ENCODE peak calls at places on chromosomes 5 and 9, in nine cellular contexts. D is lower leg skin, V is spleen, M is transverse colon, K is MM.1S, Q is heart left ventricle, W is foreskin fibroblast, E is IMR-90, Y is esophagus squamous epithelium. X is an unnamed sample.

GRCh38 chr5:43420241-43420640 is 8.1 kb upstream of the CCL28 start:
- DNase-seq in D (no peak), V (no peak), M (no peak), K (no peak), Q (no peak), W (no peak), E (no peak), Y (no peak), X (peak; percentile 13)

GRCh38 chr5:13348568-13348967 is 595.9 kb downstream of the DNAH5 start:
- DNase-seq in D (no peak), V (no peak), M (no peak), K (no peak), Q (no peak), W (no peak), E (no peak), Y (no peak), X (no peak)

GRCh38 chr5:145712245-145712644 is 122.9 kb downstream of the PRELID2 start:
- DNase-seq in D (no peak), V (no peak), M (no peak), K (no peak), Q (no peak), W (no peak), E (no peak), Y (no peak), X (no peak)

GRCh38 chr9:128053560-128053959 is 13.6 kb downstream of the NAIF1 start:
- DNase-seq in D (no peak), V (peak; percentile 78), M (no peak), K (no peak), Q (no peak), W (no peak), E (no peak), Y (no peak), X (no peak)

GRCh38 chr5:160467555-160468418 is 46.1 kb downstream of the PTTG1 start:
- DNase-seq in D (peak; percentile 92), V (peak; percentile 93), M (peak; percentile 88), K (peak; percentile 97), Q (peak; percentile 90), W (peak; percentile 86), E (peak; percentile 87), Y (peak; percentile 41), X (peak; percentile 85)

GRCh38 chr5:112594060-112594850 is 143.4 kb upstream of the APC start:
- DNase-seq in D (no peak), V (no peak), M (no peak), K (no peak), Q (no peak), W (peak; percentile 5), E (no peak), Y (no peak), X (no peak)

GRCh38 chr5:179819296-179820126 is 1.2 kb upstream of the SQSTM1 start:
- DNase-seq in D (peak; percentile 94), V (peak; percentile 93), M (peak; percentile 77), K (peak; percentile 39), Q (no peak), W (peak; percentile 86), E (peak; percentile 77), Y (no peak), X (peak; percentile 66)

GRCh38 chr9:26112724-26113123 is 434.5 kb upstream of the TUSC1 start:
- DNase-seq in D (no peak), V (no peak), M (no peak), K (no peak), Q (no peak), W (no peak), E (peak; percentile 4), Y (no peak), X (no peak)

GRCh38 chr9:100602302-100602930 is 24.5 kb downstream of the CAVIN4 start:
- DNase-seq in D (no peak), V (no peak), M (no peak), K (peak; percentile 42), Q (no peak), W (peak; percentile 71), E (peak; percentile 54), Y (no peak), X (peak; percentile 61)

GRCh38 chr5:113152053-113152452 is 175.5 kb downstream of the DCP2 start:
- DNase-seq in D (no peak), V (no peak), M (no peak), K (no peak), Q (no peak), W (no peak), E (no peak), Y (no peak), X (no peak)

GRCh38 chr9:127778280-127779135 is at the start of gene SH2D3C:
- DNase-seq in D (no peak), V (peak; percentile 94), M (peak; percentile 66), K (peak; percentile 58), Q (peak; percentile 89), W (no peak), E (no peak), Y (no peak), X (no peak)

GRCh38 chr9:103757062-103757461 is 337.0 kb upstream of the SMC2 start:
- DNase-seq in D (no peak), V (no peak), M (no peak), K (no peak), Q (no peak), W (no peak), E (no peak), Y (no peak), X (no peak)

GRCh38 chr5:54309751-54310432 is 481 bp downstream of the ARL15 start:
- DNase-seq in D (peak; percentile 90), V (peak; percentile 92), M (peak; percentile 51), K (peak; percentile 41), Q (peak; percentile 76), W (peak; percentile 61), E (peak; percentile 10), Y (no peak), X (no peak)

GRCh38 chr9:35688558-35689350 is 971 bp downstream of the TPM2 start:
- DNase-seq in D (no peak), V (no peak), M (no peak), K (no peak), Q (no peak), W (peak; percentile 88), E (peak; percentile 92), Y (no peak), X (peak; percentile 87)

GRCh38 chr5:170494036-170494435 is 9.8 kb upstream of the KCNIP1 start:
- DNase-seq in D (no peak), V (no peak), M (no peak), K (no peak), Q (no peak), W (no peak), E (no peak), Y (no peak), X (no peak)

GRCh38 chr5:178072749-178073148 is 40.6 kb upstream of the N4BP3 start:
- DNase-seq in D (no peak), V (no peak), M (no peak), K (no peak), Q (no peak), W (no peak), E (no peak), Y (no peak), X (no peak)

GRCh38 chr5:178071108-178071507 is 42.2 kb upstream of the N4BP3 start:
- DNase-seq in D (no peak), V (peak; percentile 23), M (no peak), K (no peak), Q (no peak), W (no peak), E (no peak), Y (no peak), X (no peak)

GRCh38 chr5:178067705-178068104 is 45.6 kb upstream of the N4BP3 start:
- DNase-seq in D (no peak), V (peak; percentile 6), M (no peak), K (no peak), Q (no peak), W (no peak), E (no peak), Y (no peak), X (no peak)

GRCh38 chr5:178068293-178068692 is 45.0 kb upstream of the N4BP3 start:
- DNase-seq in D (no peak), V (peak; percentile 63), M (no peak), K (no peak), Q (no peak), W (no peak), E (no peak), Y (no peak), X (no peak)

DNA sequence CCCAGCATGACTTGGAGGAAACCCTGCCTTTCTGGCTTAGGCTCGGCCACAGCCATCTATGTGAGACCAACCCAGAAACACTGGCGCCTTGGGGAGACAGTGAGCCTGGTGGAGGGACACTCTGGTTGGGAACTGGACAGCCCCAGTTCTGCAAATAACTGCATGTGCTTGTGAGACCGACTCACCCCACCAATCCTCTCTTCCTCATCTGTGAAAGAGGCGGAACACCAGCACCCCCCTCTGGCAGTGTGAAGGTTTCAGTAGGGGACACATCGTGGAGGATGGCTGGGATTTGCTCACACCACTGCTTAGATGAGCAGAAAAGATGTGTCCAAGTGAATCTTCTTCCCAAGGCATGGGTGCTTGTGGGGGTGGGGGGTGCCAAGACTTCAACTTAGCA is 43.4 kb upstream of the N4BP3 start:
- DNase-seq in D (no peak), V (peak; percentile 78), M (peak; percentile 13), K (no peak), Q (no peak), W (peak; percentile 26), E (peak; percentile 26), Y (no peak), X (no peak)
- TF ChIP-seq CTCF in D (no peak), V (peak; percentile 29), M (no peak), K (peak; percentile 21), Q (no peak), W (peak; percentile 31), E (peak; percentile 42), Y (no peak), X (peak; percentile 28)

DNA sequence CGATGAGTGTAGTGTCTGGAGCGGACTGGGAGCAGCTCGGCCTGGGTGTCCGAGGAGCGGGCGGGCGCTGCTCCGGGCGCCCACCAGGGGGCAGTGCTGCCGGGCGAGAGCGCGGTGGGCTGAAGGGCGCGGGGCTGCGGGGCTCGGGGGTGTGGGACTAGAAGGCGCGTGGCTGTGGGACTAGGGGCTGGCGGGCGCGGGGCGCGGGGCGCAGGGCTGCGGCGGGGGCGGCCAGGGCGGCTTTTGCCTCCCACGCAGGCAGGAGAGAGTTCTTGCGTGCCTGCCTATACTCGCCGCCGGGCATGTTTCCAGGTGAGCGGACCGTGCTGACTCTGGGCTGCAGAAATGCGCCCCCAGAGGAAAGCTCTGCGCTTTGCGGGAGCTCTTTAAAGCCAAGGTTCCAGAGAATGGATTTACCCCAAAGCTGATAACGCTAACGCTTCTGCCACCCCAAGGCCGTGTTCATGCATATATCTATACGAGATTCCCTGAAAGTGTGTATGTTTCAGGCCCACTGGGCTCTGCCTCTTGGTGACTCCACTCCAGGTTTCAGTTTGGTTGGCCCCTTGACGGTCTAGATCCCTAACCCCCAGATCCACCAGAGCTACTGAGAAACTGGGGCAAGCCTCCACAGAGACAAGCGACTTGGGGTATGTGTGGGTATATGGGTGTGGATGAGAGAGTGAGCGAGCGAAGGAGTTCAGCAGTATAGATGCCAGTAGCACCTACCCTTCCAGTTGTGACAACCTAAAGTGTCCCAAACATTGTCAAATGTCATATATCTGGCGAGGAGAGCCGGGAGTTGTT is 56.2 kb downstream of the ACER2 start:
- DNase-seq in D (peak; percentile 91), V (peak; percentile 92), M (peak; percentile 77), K (peak; percentile 74), Q (peak; percentile 84), W (peak; percentile 87), E (peak; percentile 81), Y (peak; percentile 10), X (peak; percentile 75)
- H3K4me3 ChIP-seq in D (no peak overlapping the region), V (peak overlapping the region; percentile 48), M (peak overlapping the region; percentile 59), K (peak overlapping the region; percentile 20), Q (peak overlapping the region; percentile 69), W (peak overlapping the region; percentile 15), E (peak overlapping the region; percentile 21), Y (peak overlapping the region; percentile 69), X (peak overlapping the region; percentile 22)

GRCh38 chr9:121573717-121574485 is 74.3 kb upstream of the GGTA1 start:
- DNase-seq in D (no peak), V (no peak), M (no peak), K (no peak), Q (no peak), W (no peak), E (no peak), Y (no peak), X (no peak)
- TF ChIP-seq CTCF in D (no peak), V (no peak), M (no peak), K (no peak), Q (no peak), W (no peak), E (no peak), Y (no peak), X (no peak)

GRCh38 chr5:150486402-150487198 is 21.3 kb upstream of the NDST1 start:
- DNase-seq in D (no peak), V (peak; percentile 89), M (peak; percentile 57), K (peak; percentile 56), Q (peak; percentile 73), W (peak; percentile 68), E (peak; percentile 48), Y (no peak), X (peak; percentile 69)
- H3K4me3 ChIP-seq in D (peak overlapping the region; percentile 78), V (peak overlapping the region; percentile 71), M (peak overlapping the region; percentile 89), K (peak overlapping the region; percentile 88), Q (peak overlapping the region; percentile 99), W (peak overlapping the region; percentile 58), E (peak overlapping the region; percentile 99), Y (peak overlapping the region; percentile 92), X (peak overlapping the region; percentile 76)